ENCODE peak calls at places on chromosomes 12 and 14, in seven cellular contexts. O is activated naive CD8-positive, alpha-beta T cell treated with anti-CD3 and anti-CD28 coated beads for 36 hours; E is HS-5; M is lower lobe of right lung; S is nephron progenitor cell; H is NCI-H2171; R is stimulated activated CD8-positive, alpha-beta memory T cell treated with anti-CD3 and anti-CD28 coated beads, Interleukin-7, amount 100 ng/mL, for 4 hours. C is an unnamed sample.

GRCh38 chr12:92562063-92562734 is 140.6 kb upstream of the PLEKHG7 start:
- DNase-seq in O (no peak), E (no peak), M (no peak), S (no peak), H (no peak), R (no peak), C (no peak)

GRCh38 chr14:72743626-72744025 is 150.3 kb downstream of the DPF3 start:
- DNase-seq in O (no peak), E (no peak), M (no peak), S (no peak), H (no peak), R (no peak), C (no peak)

GRCh38 chr12:53727310-53728041 is at the start of gene CALCOCO1:
- DNase-seq in O (peak), E (peak), M (peak), S (peak), H (peak), R (peak), C (peak)

GRCh38 chr12:5018677-5019076 is 25.0 kb upstream of the KCNA5 start:
- DNase-seq in O (no peak), E (no peak), M (no peak), S (no peak), H (no peak), R (no peak), C (no peak)

GRCh38 chr14:74528886-74529285 is 35.3 kb downstream of the ISCA2 start:
- DNase-seq in O (no peak), E (no peak), M (no peak), S (no peak), H (no peak), R (no peak), C (no peak)

GRCh38 chr14:22844221-22845102 is 8.1 kb downstream of the MMP14 start:
- DNase-seq in O (no peak), E (no peak), M (peak), S (no peak), H (no peak), R (no peak), C (no peak)

GRCh38 chr14:45204241-45204640 is 48.8 kb downstream of the MIS18BP1 start:
- DNase-seq in O (no peak), E (no peak), M (no peak), S (no peak), H (no peak), R (no peak), C (no peak)

GRCh38 chr14:70792939-70793338 is 16.4 kb downstream of the MAP3K9 start:
- DNase-seq in O (no peak), E (no peak), M (no peak), S (no peak), H (no peak), R (no peak), C (no peak)

GRCh38 chr12:91094036-91094660 is 17.1 kb downstream of the LUM start:
- DNase-seq in O (no peak), E (no peak), M (no peak), S (no peak), H (no peak), R (no peak), C (no peak)

GRCh38 chr14:75283162-75283883 is 4.7 kb downstream of the FOS start:
- DNase-seq in O (no peak), E (no peak), M (peak), S (no peak), H (no peak), R (no peak), C (peak)

GRCh38 chr14:92586001-92586947 is 72.7 kb downstream of the RIN3 start:
- DNase-seq in O (peak), E (peak), M (no peak), S (no peak), H (no peak), R (no peak), C (peak)

GRCh38 chr14:50667491-50668007 is 557 bp downstream of the SAV1 start:
- DNase-seq in O (no peak), E (no peak), M (no peak), S (no peak), H (peak), R (no peak), C (no peak)

GRCh38 chr12:41919526-41920305 is 225.0 kb downstream of the GXYLT1 start:
- DNase-seq in O (no peak), E (no peak), M (no peak), S (no peak), H (no peak), R (no peak), C (no peak)

GRCh38 chr12:107352347-107353081 is 259.2 kb upstream of the CRY1 start:
- DNase-seq in O (peak), E (no peak), M (no peak), S (no peak), H (no peak), R (no peak), C (no peak)

GRCh38 chr14:82431031-82431430 is 897.4 kb upstream of the SEL1L start:
- DNase-seq in O (no peak), E (no peak), M (no peak), S (no peak), H (no peak), R (no peak), C (no peak)

GRCh38 chr14:90213099-90213748 is 43.1 kb upstream of the PSMC1 start:
- DNase-seq in O (no peak), E (no peak), M (no peak), S (no peak), H (no peak), R (no peak), C (no peak)

GRCh38 chr14:50139192-50139591 is 22.8 kb upstream of the VCPKMT start:
- DNase-seq in O (no peak), E (no peak), M (no peak), S (no peak), H (no peak), R (no peak), C (no peak)

GRCh38 chr12:53816360-53817020 is 64.7 kb upstream of the CISTR start:
- DNase-seq in O (no peak), E (no peak), M (no peak), S (no peak), H (no peak), R (no peak), C (no peak)

GRCh38 chr14:102789349-102789748 is 12.1 kb downstream of the TRAF3 start:
- DNase-seq in O (no peak), E (no peak), M (no peak), S (no peak), H (no peak), R (no peak), C (no peak)

C was measured in cardiac muscle cell.